ENCODE peak calls at places on chromosome 7, in four cellular contexts. Q is coronary artery, O is neural crest cell, U is lower lobe of right lung. X is an unnamed sample.
A peak's percentile ranks its signal among the peaks of the same experiment; 100 is the strongest.

GRCh38 chr7:7761340-7761973 is 43.0 kb upstream of the RPA3 start:
- DNase-seq in Q (no peak), O (no peak), U (no peak), X (no peak)

GRCh38 chr7:92826258-92827004 is 9.9 kb downstream of the CDK6 start:
- DNase-seq in Q (no peak), O (no peak), U (no peak), X (no peak)

GRCh38 chr7:115183431-115184057 is 261.6 kb downstream of the MDFIC start:
- DNase-seq in Q (no peak), O (no peak), U (no peak), X (no peak)

GRCh38 chr7:115924398-115924797 is 106.2 kb downstream of the TFEC start:
- DNase-seq in Q (no peak), O (no peak), U (no peak), X (no peak)

GRCh38 chr7:151990567-151990966 is 34.3 kb downstream of the GALNTL5 start:
- DNase-seq in Q (no peak), O (no peak), U (no peak), X (no peak)

GRCh38 chr7:50367098-50367497 is 62.6 kb downstream of the IKZF1 start:
- DNase-seq in Q (no peak), O (no peak), U (no peak), X (no peak)

GRCh38 chr7:28479507-28479947 is 67.2 kb downstream of the CREB5 start:
- DNase-seq in Q (no peak), O (no peak), U (no peak), X (no peak)

GRCh38 chr7:155787171-155787851 is 25.0 kb downstream of the SHH start:
- DNase-seq in Q (no peak), O (no peak), U (no peak), X (no peak)

GRCh38 chr7:108004220-108005142 is 1.5 kb upstream of the LAMB1 start:
- DNase-seq in Q (no peak), O (no peak), U (no peak), X (peak; percentile 24)

GRCh38 chr7:24911213-24911603 is 68.8 kb downstream of the OSBPL3 start:
- DNase-seq in Q (no peak), O (no peak), U (no peak), X (no peak)

GRCh38 chr7:132255898-132256297 is 320.4 kb downstream of the PLXNA4 start:
- DNase-seq in Q (no peak), O (no peak), U (peak; percentile 52), X (no peak)

GRCh38 chr7:83446126-83446675 is 202.7 kb downstream of the SEMA3E start:
- DNase-seq in Q (no peak), O (no peak), U (no peak), X (no peak)

GRCh38 chr7:151086802-151087246 is 549 bp downstream of the AGAP3 start:
- DNase-seq in Q (no peak), O (peak; percentile 31), U (no peak), X (no peak)

GRCh38 chr7:4003536-4003935 is 678.6 kb upstream of the FOXK1 start:
- DNase-seq in Q (no peak), O (no peak), U (no peak), X (no peak)

GRCh38 chr7:23633417-23633816 is 36.2 kb downstream of the CCDC126 start:
- DNase-seq in Q (no peak), O (no peak), U (no peak), X (no peak)

GRCh38 chr7:128777156-128778123 is 1.8 kb upstream of the OPN1SW start:
- DNase-seq in Q (no peak), O (no peak), U (no peak), X (no peak)

GRCh38 chr7:27046854-27047549 is 48.8 kb downstream of the HOXA1 start:
- DNase-seq in Q (no peak), O (no peak), U (no peak), X (no peak)

GRCh38 chr7:46930336-46930735 is 651.6 kb downstream of the TNS3 start:
- DNase-seq in Q (no peak), O (no peak), U (no peak), X (no peak)

GRCh38 chr7:92624298-92624996 is 34.3 kb upstream of the FAM133B start:
- DNase-seq in Q (no peak), O (no peak), U (no peak), X (no peak)

GRCh38 chr7:130667593-130668257 is 823 bp downstream of the COPG2 start:
- DNase-seq in Q (no peak), O (no peak), U (no peak), X (no peak)
- TF ChIP-seq CTCF in Q (no peak), O (no peak), U (no peak), X (no peak)

GRCh38 chr7:81845628-81846259 is 75.9 kb upstream of the HGF start:
- DNase-seq in Q (no peak), O (no peak), U (no peak), X (no peak)

GRCh38 chr7:81842361-81842760 is 72.5 kb upstream of the HGF start:
- DNase-seq in Q (no peak), O (no peak), U (no peak), X (no peak)

GRCh38 chr7:81851413-81851812 is 81.6 kb upstream of the HGF start:
- DNase-seq in Q (no peak), O (no peak), U (no peak), X (no peak)

GRCh38 chr7:81846398-81846797 is 76.6 kb upstream of the HGF start:
- DNase-seq in Q (no peak), O (no peak), U (no peak), X (no peak)
- TF ChIP-seq CTCF in Q (no peak), O (no peak), U (no peak), X (no peak)

GRCh38 chr7:139571190-139571589 is 47.7 kb downstream of the CLEC2L start:
- DNase-seq in Q (peak; percentile 61), O (no peak), U (no peak), X (no peak)

GRCh38 chr7:139571651-139572050 is 48.2 kb downstream of the CLEC2L start:
- DNase-seq in Q (no peak), O (no peak), U (no peak), X (no peak)

GRCh38 chr7:139568813-139569490 is 45.5 kb downstream of the CLEC2L start:
- DNase-seq in Q (peak; percentile 55), O (no peak), U (no peak), X (no peak)

GRCh38 chr7:139570626-139571025 is 47.1 kb downstream of the CLEC2L start:
- DNase-seq in Q (peak; percentile 54), O (no peak), U (no peak), X (no peak)

GRCh38 chr7:139570119-139570518 is 46.6 kb downstream of the CLEC2L start:
- DNase-seq in Q (peak; percentile 52), O (no peak), U (no peak), X (no peak)
- TF ChIP-seq CTCF in Q (no peak), O (no peak), U (no peak), X (no peak)

GRCh38 chr7:33107136-33108066 is 1.8 kb downstream of the RP9 start:
- DNase-seq in Q (no peak), O (peak; percentile 11), U (no peak), X (no peak)

GRCh38 chr7:33108931-33109757 is at the start of gene RP9:
- DNase-seq in Q (peak; percentile 76), O (peak; percentile 72), U (peak; percentile 78), X (peak; percentile 76)

GRCh38 chr7:33111614-33112013 is 2.4 kb upstream of the RP9 start:
- DNase-seq in Q (no peak), O (no peak), U (no peak), X (no peak)

GRCh38 chr7:33109758-33110238 is 594 bp upstream of the RP9 start:
- DNase-seq in Q (no peak), O (no peak), U (no peak), X (no peak)

DNA sequence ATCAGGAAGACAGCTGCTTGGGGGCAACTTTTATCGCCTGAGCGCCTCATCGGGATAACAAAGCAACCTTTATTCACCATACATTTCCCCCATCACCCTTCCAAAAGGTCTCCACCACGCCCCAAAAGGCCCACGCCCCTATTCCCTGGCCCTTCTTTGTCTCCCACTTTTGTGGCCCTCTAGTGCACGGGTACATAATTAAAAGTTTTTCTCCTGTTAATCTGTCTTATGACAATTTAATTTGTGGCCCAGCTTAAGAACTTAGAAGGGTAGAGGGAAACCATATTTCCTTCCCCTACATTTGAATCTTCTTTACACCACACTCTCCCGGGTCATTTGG is 643 bp downstream of the RP9 start:
- DNase-seq in Q (no peak), O (no peak), U (no peak), X (no peak)
- TF ChIP-seq CTCF in Q (no peak), O (peak; percentile 42), U (no peak), X (peak; percentile 16)

X was measured in progenitor cell of endocrine pancreas.